ENCODE peak calls at places on chromosome 21, in four cellular contexts. R is right cardiac atrium, U is HCT116, L is psoas muscle. H is an unnamed sample.

GRCh38 chr21:26469789-26470188 is 103.3 kb downstream of the CYYR1 start:
- DNase-seq in U (no peak), L (no peak), R (no peak), H (no peak)

GRCh38 chr21:27519357-27519756 is 552.5 kb upstream of the ADAMTS5 start:
- DNase-seq in U (no peak), L (no peak), R (no peak), H (peak; percentile 72)

GRCh38 chr21:45040114-45040715 is 34.2 kb upstream of the ADARB1 start:
- DNase-seq in R (no peak), L (peak; percentile 10), U (no peak), H (no peak)

GRCh38 chr21:31140025-31140424 is 101.7 kb upstream of the KRTAP19-8 start:
- DNase-seq in R (no peak), L (no peak), U (no peak), H (no peak)

GRCh38 chr21:29372063-29372802 is 73.5 kb downstream of the BACH1 start:
- DNase-seq in U (peak; percentile 67), L (no peak), R (no peak), H (peak; percentile 89)

GRCh38 chr21:45420623-45421041 is 15.7 kb downstream of the COL18A1 start:
- DNase-seq in L (no peak), U (no peak), R (peak; percentile 60), H (peak; percentile 34)

GRCh38 chr21:36015096-36015495 is 45.2 kb downstream of the SETD4 start:
- DNase-seq in L (no peak), U (no peak), R (no peak), H (no peak)

GRCh38 chr21:22342855-22343254 is 1344.6 kb downstream of the NCAM2 start:
- DNase-seq in R (no peak), L (no peak), U (no peak), H (no peak)

GRCh38 chr21:41348434-41348833 is 13.4 kb upstream of the MX2 start:
- DNase-seq in R (no peak), U (no peak), L (no peak), H (no peak)

GRCh38 chr21:21156397-21156796 is 158.2 kb downstream of the NCAM2 start:
- DNase-seq in U (no peak), R (no peak), L (no peak), H (no peak)

GRCh38 chr21:38768385-38769071 is 37.2 kb upstream of the ETS2 start:
- DNase-seq in L (no peak), R (no peak), U (no peak), H (peak; percentile 79)

GRCh38 chr21:45499201-45499750 is 43.0 kb downstream of the SLC19A1 start:
- DNase-seq in L (peak; percentile 10), R (peak; percentile 38), U (no peak), H (no peak)

GRCh38 chr21:41112740-41113692 is 54.9 kb upstream of the BACE2 start:
- DNase-seq in U (no peak), R (no peak), L (no peak), H (peak; percentile 80)

GRCh38 chr21:30072496-30072895 is 94.1 kb downstream of the CLDN17 start:
- DNase-seq in L (no peak), R (peak; percentile 37), U (no peak), H (peak; percentile 56)

GRCh38 chr21:38470762-38471161 is 27.5 kb downstream of the ERG start:
- DNase-seq in R (no peak), L (no peak), U (no peak), H (no peak)

GRCh38 chr21:46264690-46265144 is 20.7 kb downstream of the MCM3AP start:
- DNase-seq in U (no peak), L (no peak), R (no peak), H (no peak)

GRCh38 chr21:46188226-46189212 is 4.3 kb upstream of the SPATC1L start:
- DNase-seq in U (peak; percentile 28), R (peak; percentile 78), L (peak; percentile 69), H (peak; percentile 64)

GRCh38 chr21:42593007-42593814 is 60.2 kb upstream of the PDE9A start:
- DNase-seq in L (peak; percentile 61), U (peak; percentile 42), R (peak; percentile 88), H (peak; percentile 83)

GRCh38 chr21:26593800-26594199 is 20.7 kb upstream of the CYYR1 start:
- DNase-seq in L (no peak), U (no peak), R (no peak), H (no peak)

GRCh38 chr21:25708467-25709065 is 26.1 kb downstream of the ATP5PF start:
- DNase-seq in U (peak; percentile 26), R (no peak), L (no peak), H (peak; percentile 69)

GRCh38 chr21:18603246-18603645 is 199.7 kb upstream of the TMPRSS15 start:
- DNase-seq in U (no peak), R (no peak), L (no peak), H (no peak)

GRCh38 chr21:45019076-45019886 is 55.1 kb upstream of the ADARB1 start:
- DNase-seq in R (peak; percentile 84), L (peak; percentile 68), U (no peak), H (no peak)

GRCh38 chr21:42513985-42514882 is 582 bp downstream of the SLC37A1 start:
- DNase-seq in U (no peak), R (peak; percentile 80), L (peak; percentile 46), H (peak; percentile 51)

GRCh38 chr21:19900149-19900548 is 1098.1 kb upstream of the NCAM2 start:
- DNase-seq in L (no peak), U (no peak), R (peak; percentile 21), H (no peak)

GRCh38 chr21:46349134-46349760 is 25.3 kb downstream of the PCNT start:
- DNase-seq in R (no peak), L (no peak), U (no peak), H (no peak)

GRCh38 chr21:18155508-18156193 is 89.0 kb upstream of the CHODL start:
- DNase-seq in L (no peak), R (no peak), U (no peak), H (peak; percentile 55)

GRCh38 chr21:21232320-21232719 is 234.1 kb downstream of the NCAM2 start:
- DNase-seq in U (no peak), R (no peak), L (no peak), H (peak; percentile 35)

GRCh38 chr21:46220847-46221246 is 7.7 kb downstream of the LSS start:
- DNase-seq in R (no peak), U (no peak), L (no peak), H (no peak)

GRCh38 chr21:29157084-29157483 is 26.6 kb downstream of the MAP3K7CL start:
- DNase-seq in R (no peak), L (no peak), U (no peak), H (no peak)

GRCh38 chr21:46118871-46119564 is 21.1 kb downstream of the COL6A2 start:
- DNase-seq in R (no peak), L (peak; percentile 12), U (no peak), H (no peak)

GRCh38 chr21:29508311-29508710 is 209.6 kb downstream of the BACH1 start:
- DNase-seq in R (no peak), U (no peak), L (no peak), H (no peak)

GRCh38 chr21:46661627-46662366 is 26.3 kb downstream of the PRMT2 start:
- DNase-seq in L (no peak), U (no peak), R (peak; percentile 61), H (no peak)

GRCh38 chr21:46605759-46606426 is 1.0 kb upstream of the S100B start:
- DNase-seq in U (no peak), L (peak; percentile 31), R (peak; percentile 69), H (no peak)

GRCh38 chr21:45004059-45004422 is 64.2 kb downstream of the SLX9 start:
- DNase-seq in L (no peak), R (no peak), U (no peak), H (no peak)

GRCh38 chr21:37462087-37462861 is 95.7 kb downstream of the DYRK1A start:
- DNase-seq in U (no peak), R (no peak), L (no peak), H (no peak)
- H3K4me1 ChIP-seq in U (peaks cover 7% of the 10 kb centered on the region), R (peaks cover 26% of the 10 kb centered on the region), L (peaks cover 72% of the 10 kb centered on the region), H (peaks cover 54% of the 10 kb centered on the region)

GRCh38 chr21:14879458-14879857 is 185.3 kb downstream of the NRIP1 start:
- DNase-seq in L (no peak), R (no peak), U (no peak), H (no peak)

GRCh38 chr21:14878971-14879370 is 185.8 kb downstream of the NRIP1 start:
- DNase-seq in U (no peak), L (no peak), R (no peak), H (no peak)

GRCh38 chr21:14876464-14876863 is 188.3 kb downstream of the NRIP1 start:
- DNase-seq in U (no peak), R (no peak), L (no peak), H (no peak)

GRCh38 chr21:14875704-14876364 is 189.0 kb downstream of the NRIP1 start:
- DNase-seq in R (no peak), L (no peak), U (no peak), H (no peak)

DNA sequence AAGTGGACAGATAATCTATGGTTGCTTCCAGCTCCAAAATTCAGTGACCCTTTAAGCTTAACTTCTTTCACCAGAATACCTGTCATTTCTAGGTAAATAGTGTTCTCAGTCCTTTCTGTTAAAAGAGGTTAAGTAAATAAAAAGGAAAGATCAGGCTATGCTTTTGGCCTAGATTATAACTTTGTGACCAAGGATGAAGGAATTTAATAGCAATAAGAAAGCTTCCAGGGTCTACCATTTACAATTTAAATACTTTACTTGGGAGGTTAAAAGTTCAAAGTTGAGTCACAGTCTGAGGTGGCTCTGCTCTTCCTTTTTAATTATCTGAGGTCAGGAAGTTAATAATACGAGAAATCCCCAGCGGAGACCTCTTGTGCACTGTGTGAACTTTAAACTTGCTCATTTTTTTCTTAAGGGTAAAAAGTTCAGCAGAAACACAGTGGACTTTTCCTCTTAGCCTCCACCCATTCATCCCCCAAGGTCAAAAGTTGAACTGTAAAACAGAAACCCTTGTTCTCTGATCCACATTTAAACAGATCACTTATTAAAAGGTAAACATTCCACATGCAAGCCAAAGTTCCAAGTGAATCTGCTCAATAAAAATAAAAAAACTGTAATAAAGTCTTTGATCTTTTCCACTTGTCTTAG is 187.1 kb downstream of the NRIP1 start:
- DNase-seq in L (no peak), R (no peak), U (no peak), H (no peak)
- H3K4me1 ChIP-seq in L (no peaks in the 10 kb centered on the region), R (peaks cover 3% of the 10 kb centered on the region), U (peaks cover 78% of the 10 kb centered on the region), H (peaks cover 10% of the 10 kb centered on the region)

GRCh38 chr21:33386222-33386784 is 16.9 kb upstream of the IFNGR2 start:
- DNase-seq in L (no peak), R (no peak), U (no peak), H (peak; percentile 24)

GRCh38 chr21:33383056-33383888 is 19.9 kb upstream of the IFNGR2 start:
- DNase-seq in L (peak; percentile 63), U (peak; percentile 86), R (peak; percentile 81), H (peak; percentile 78)

GRCh38 chr21:33388188-33388587 is 15.0 kb upstream of the IFNGR2 start:
- DNase-seq in U (no peak), L (no peak), R (no peak), H (no peak)

GRCh38 chr21:33380483-33380998 is 22.7 kb upstream of the IFNGR2 start:
- DNase-seq in U (peak; percentile 94), L (peak; percentile 91), R (peak; percentile 96), H (no peak)

GRCh38 chr21:33384851-33385331 is 18.3 kb upstream of the IFNGR2 start:
- DNase-seq in R (no peak), L (no peak), U (no peak), H (no peak)
- H3K4me1 ChIP-seq in R (peaks cover 15% of the 10 kb centered on the region), L (peaks cover 14% of the 10 kb centered on the region), U (peaks cover 48% of the 10 kb centered on the region), H (peaks cover 8% of the 10 kb centered on the region)

GRCh38 chr21:43787180-43787533 is 2.2 kb upstream of the RRP1 start:
- DNase-seq in L (no peak), R (no peak), U (no peak), H (no peak)

GRCh38 chr21:43789276-43790052 is at the start of gene RRP1:
- DNase-seq in L (peak; percentile 91), U (peak; percentile 59), R (peak; percentile 97), H (peak; percentile 94)

GRCh38 chr21:43786423-43787179 is 2.8 kb upstream of the RRP1 start:
- DNase-seq in R (no peak), L (no peak), U (no peak), H (no peak)

GRCh38 chr21:43782741-43783700 is 6.4 kb upstream of the RRP1 start:
- DNase-seq in U (peak; percentile 19), L (no peak), R (peak; percentile 19), H (no peak)

GRCh38 chr21:43785134-43785533 is 4.2 kb upstream of the RRP1 start:
- DNase-seq in R (no peak), U (no peak), L (no peak), H (no peak)
- H3K4me1 ChIP-seq in R (no peaks in the 10 kb centered on the region), U (peaks cover 27% of the 10 kb centered on the region), L (peaks cover under 1% of the 10 kb centered on the region), H (peaks cover 2% of the 10 kb centered on the region)